ENCODE peak calls at places on chromosome 11, in ten cellular contexts. L is erythroblast; F is NCI-H1417; Q is left cardiac atrium; E is HEK293T; S is stimulated activated CD8-positive, alpha-beta memory T cell treated with anti-CD3 and anti-CD28 coated beads, Interleukin-15, amount 100 ng/mL, for 1 hour; M is endothelial cell of umbilical vein; T is GOT3; Z is IMR-90; B is KG1. U is an unnamed sample.

GRCh38 chr11:61148016-61148640 is 13.1 kb downstream of the VPS37C start:
- DNase-seq in F (peak), E (no peak), L (peak), B (no peak), T (no peak), Z (no peak), M (no peak), Q (no peak), S (no peak), U (no peak)

GRCh38 chr11:92048415-92048814 is 176.2 kb upstream of the FAT3 start:
- DNase-seq in B (no peak), E (no peak), Z (no peak), T (no peak), L (no peak), F (no peak), S (no peak), Q (no peak), M (no peak), U (no peak)

GRCh38 chr11:77467233-77467632 is 6.7 kb downstream of the PAK1 start:
- DNase-seq in F (no peak), M (no peak), T (no peak), S (no peak), E (no peak), Z (peak), L (no peak), Q (no peak), B (no peak), U (no peak)

GRCh38 chr11:63897459-63898156 is 19.4 kb downstream of the RCOR2 start:
- DNase-seq in B (no peak), L (no peak), S (no peak), F (no peak), M (no peak), Z (no peak), E (no peak), Q (no peak), T (no peak), U (no peak)

GRCh38 chr11:134342572-134343340 is 11.0 kb downstream of the GLB1L2 start:
- DNase-seq in S (no peak), M (no peak), Q (no peak), B (no peak), E (no peak), L (no peak), T (no peak), F (no peak), Z (no peak), U (no peak)

GRCh38 chr11:14339356-14339755 is 19.6 kb downstream of the RRAS2 start:
- DNase-seq in T (no peak), S (no peak), B (no peak), L (no peak), Q (no peak), Z (no peak), F (no peak), E (no peak), M (no peak), U (no peak)

GRCh38 chr11:93567406-93567819 is 24.2 kb upstream of the SMCO4 start:
- DNase-seq in B (no peak), M (no peak), Q (peak), L (no peak), S (no peak), T (no peak), F (no peak), Z (no peak), E (no peak), U (peak)

GRCh38 chr11:1731451-1732059 is 18.8 kb downstream of the IFITM10 start:
- DNase-seq in L (no peak), E (no peak), F (no peak), Q (no peak), Z (no peak), T (no peak), B (no peak), M (no peak), S (no peak), U (no peak)

GRCh38 chr11:14007566-14007965 is 45.0 kb downstream of the SPON1 start:
- DNase-seq in F (no peak), E (no peak), L (no peak), B (no peak), M (no peak), Z (no peak), S (no peak), T (no peak), Q (no peak), U (no peak)

GRCh38 chr11:120056301-120057027 is 81.4 kb downstream of the TRIM29 start:
- DNase-seq in E (no peak), F (no peak), S (no peak), Z (no peak), Q (no peak), L (no peak), T (no peak), B (no peak), M (no peak), U (peak)

GRCh38 chr11:10659339-10660216 is 34.0 kb downstream of the IRAG1 start:
- DNase-seq in F (no peak), Q (no peak), E (peak), T (no peak), L (peak), Z (peak), B (no peak), M (peak), S (no peak), U (no peak)

GRCh38 chr11:44760917-44761545 is 34.3 kb downstream of the TSPAN18 start:
- DNase-seq in T (no peak), B (no peak), Q (peak), Z (peak), M (peak), F (no peak), S (no peak), E (no peak), L (peak), U (no peak)

GRCh38 chr11:17719028-17719939 is at the start of gene MYOD1:
- DNase-seq in E (peak), Q (no peak), Z (no peak), B (no peak), S (no peak), L (no peak), M (no peak), F (peak), T (no peak), U (no peak)

GRCh38 chr11:116515666-116516184 is 257.1 kb downstream of the BUD13 start:
- DNase-seq in Z (no peak), M (no peak), E (no peak), B (no peak), T (no peak), Q (no peak), L (no peak), S (no peak), F (peak), U (peak)

GRCh38 chr11:121452609-121453150 is at the start of gene SORL1-AS1:
- DNase-seq in E (no peak), M (no peak), Z (peak), B (no peak), F (peak), S (no peak), L (no peak), Q (no peak), T (no peak), U (peak)